ENCODE peak calls at places on chromosome 13, in six cellular contexts. J is ovary, S is fibroblast of lung, U is PC-9, I is neural progenitor cell, Z is heart right ventricle. C is an unnamed sample.

GRCh38 chr13:101576452-101576851 is 124.0 kb downstream of the ITGBL1 start:
- DNase-seq in J (no peak), S (peak; percentile 88), U (peak; percentile 80), I (no peak), Z (no peak), C (no peak)

GRCh38 chr13:102903659-102904407 is 58.0 kb downstream of the ERCC5 start:
- DNase-seq in J (no peak), S (peak; percentile 44), U (no peak), I (peak; percentile 28), Z (no peak), C (no peak)

GRCh38 chr13:102017248-102017647 is 384.6 kb downstream of the FGF14 start:
- DNase-seq in J (no peak), S (no peak), U (no peak), I (no peak), Z (no peak), C (no peak)

GRCh38 chr13:40063278-40063698 is 407.8 kb downstream of the COG6 start:
- DNase-seq in J (no peak), S (no peak), U (no peak), I (no peak), Z (no peak), C (no peak)

GRCh38 chr13:44649118-44649455 is 73.0 kb upstream of the TSC22D1 start:
- DNase-seq in J (no peak), S (no peak), U (no peak), I (peak; percentile 31), Z (no peak), C (no peak)

GRCh38 chr13:37138169-37138568 is 32.7 kb upstream of the CSNK1A1L start:
- DNase-seq in J (no peak), S (peak; percentile 10), U (no peak), I (no peak), Z (no peak), C (no peak)

GRCh38 chr13:113491418-113491883 is 940 bp upstream of the DCUN1D2 start:
- DNase-seq in J (peak; percentile 70), S (peak; percentile 27), U (no peak), I (peak; percentile 49), Z (peak; percentile 34), C (no peak)

GRCh38 chr13:29924951-29925350 is 74.5 kb upstream of the UBL3 start:
- DNase-seq in J (no peak), S (no peak), U (no peak), I (no peak), Z (no peak), C (no peak)

GRCh38 chr13:40812724-40813445 is 23.5 kb downstream of the SLC25A15 start:
- DNase-seq in J (no peak), S (no peak), U (no peak), I (no peak), Z (no peak), C (peak; percentile 43)

GRCh38 chr13:29569253-29570057 is 26.0 kb downstream of the SLC7A1 start:
- DNase-seq in J (no peak), S (no peak), U (no peak), I (no peak), Z (no peak), C (no peak)

GRCh38 chr13:92187378-92187989 is 789.1 kb downstream of the GPC5 start:
- DNase-seq in J (no peak), S (peak; percentile 62), U (no peak), I (peak; percentile 52), Z (no peak), C (no peak)

GRCh38 chr13:67662997-67663396 is 432.9 kb upstream of the PCDH9 start:
- DNase-seq in J (no peak), S (no peak), U (no peak), I (no peak), Z (no peak), C (no peak)

DNA sequence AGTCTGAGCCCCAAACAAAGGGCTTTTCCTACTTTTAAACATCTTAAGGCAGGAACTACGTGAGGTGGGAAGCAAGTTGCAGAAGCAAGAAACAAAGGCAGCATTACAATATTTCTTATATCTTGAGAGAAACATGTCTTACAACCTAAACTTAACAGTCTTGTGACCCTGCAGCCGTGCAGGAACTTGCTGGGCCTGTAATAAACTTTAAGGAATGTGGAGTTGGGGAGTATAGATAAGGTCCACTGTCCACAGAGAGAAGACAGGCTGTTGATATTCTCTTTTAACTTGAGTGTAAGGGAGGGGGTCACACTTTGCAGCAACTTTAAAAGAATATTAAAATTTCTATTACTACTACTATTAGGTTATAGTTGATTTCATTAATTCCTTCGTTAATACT is 214.6 kb upstream of the HTR2A start:
- DNase-seq in J (no peak), S (no peak), U (no peak), I (no peak), Z (no peak), C (no peak)
- H3K27ac ChIP-seq in J (no peak overlapping the region), S (no peak overlapping the region), U (no peak overlapping the region), I (peak overlapping the region; percentile 80), Z (no peak overlapping the region), C (no peak overlapping the region)

GRCh38 chr13:34159946-34160345 is 342.0 kb downstream of the RFC3 start:
- DNase-seq in J (no peak), S (no peak), U (no peak), I (no peak), Z (no peak), C (no peak)

GRCh38 chr13:34152996-34153395 is 335.0 kb downstream of the RFC3 start:
- DNase-seq in J (no peak), S (no peak), U (no peak), I (no peak), Z (no peak), C (no peak)

GRCh38 chr13:34153428-34154180 is 335.7 kb downstream of the RFC3 start:
- DNase-seq in J (no peak), S (no peak), U (no peak), I (no peak), Z (no peak), C (no peak)

GRCh38 chr13:34155931-34156607 is 338.1 kb downstream of the RFC3 start:
- DNase-seq in J (no peak), S (peak; percentile 23), U (peak; percentile 93), I (no peak), Z (no peak), C (no peak)

GRCh38 chr13:34156841-34157365 is 339.0 kb downstream of the RFC3 start:
- DNase-seq in J (peak; percentile 57), S (peak; percentile 83), U (peak; percentile 97), I (no peak), Z (peak; percentile 18), C (peak; percentile 93)
- H3K27ac ChIP-seq in J (no peak overlapping the region), S (peak overlapping the region; percentile 37), U (peak overlapping the region; percentile 96), I (no peak overlapping the region), Z (no peak overlapping the region), C (peak overlapping the region; percentile 64)

GRCh38 chr13:52127378-52127777 is 1.5 kb downstream of the NEK5 start:
- DNase-seq in J (no peak), S (no peak), U (no peak), I (no peak), Z (no peak), C (no peak)
- H3K27ac ChIP-seq in J (no peak overlapping the region), S (no peak overlapping the region), U (no peak overlapping the region), I (no peak overlapping the region), Z (no peak overlapping the region), C (no peak overlapping the region)

GRCh38 chr13:33260168-33261098 is 25.1 kb downstream of the STARD13 start:
- DNase-seq in J (no peak), S (peak; percentile 76), U (no peak), I (no peak), Z (no peak), C (no peak)

GRCh38 chr13:33262997-33263396 is 22.6 kb downstream of the STARD13 start:
- DNase-seq in J (no peak), S (no peak), U (no peak), I (no peak), Z (no peak), C (no peak)

GRCh38 chr13:33262554-33262953 is 23.0 kb downstream of the STARD13 start:
- DNase-seq in J (no peak), S (no peak), U (no peak), I (no peak), Z (no peak), C (no peak)

GRCh38 chr13:33262069-33262487 is 23.5 kb downstream of the STARD13 start:
- DNase-seq in J (no peak), S (no peak), U (peak; percentile 87), I (peak; percentile 12), Z (no peak), C (peak; percentile 73)

GRCh38 chr13:33261426-33262068 is 24.0 kb downstream of the STARD13 start:
- DNase-seq in J (no peak), S (peak; percentile 61), U (no peak), I (no peak), Z (no peak), C (no peak)
- H3K27ac ChIP-seq in J (no peak overlapping the region), S (peak overlapping the region; percentile 28), U (peak overlapping the region; percentile 27), I (no peak overlapping the region), Z (peak overlapping the region; percentile 32), C (peak overlapping the region; percentile 46)

GRCh38 chr13:73429691-73430090 is 370.9 kb downstream of the KLF5 start:
- DNase-seq in J (no peak), S (no peak), U (peak; percentile 77), I (no peak), Z (no peak), C (peak; percentile 86)
- H3K27ac ChIP-seq in J (no peak overlapping the region), S (no peak overlapping the region), U (peak overlapping the region; percentile 88), I (no peak overlapping the region), Z (no peak overlapping the region), C (peak overlapping the region; percentile 100)

DNA sequence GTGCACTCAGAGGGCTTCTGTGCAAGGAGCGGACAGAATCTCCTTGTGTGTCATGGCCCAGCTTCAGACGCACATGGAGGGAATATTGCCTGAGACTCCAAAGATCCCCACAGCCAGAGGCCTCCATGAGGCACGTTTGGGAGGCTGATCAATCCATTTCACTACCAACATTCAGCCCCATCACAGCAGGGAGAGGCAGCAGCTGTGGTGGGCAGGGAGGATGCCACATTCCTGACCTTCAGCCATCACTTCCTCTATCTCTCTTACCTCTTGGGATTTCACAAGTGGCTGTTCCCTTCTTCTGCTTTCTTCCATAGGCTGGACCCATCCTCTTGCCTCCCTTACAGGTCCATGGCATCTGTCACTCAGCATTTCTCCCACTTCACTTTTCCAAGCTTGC is 82.4 kb upstream of the MBNL2 start:
- DNase-seq in J (no peak), S (no peak), U (no peak), I (no peak), Z (no peak), C (no peak)
- H3K27ac ChIP-seq in J (no peak overlapping the region), S (no peak overlapping the region), U (no peak overlapping the region), I (no peak overlapping the region), Z (no peak overlapping the region), C (no peak overlapping the region)

DNA sequence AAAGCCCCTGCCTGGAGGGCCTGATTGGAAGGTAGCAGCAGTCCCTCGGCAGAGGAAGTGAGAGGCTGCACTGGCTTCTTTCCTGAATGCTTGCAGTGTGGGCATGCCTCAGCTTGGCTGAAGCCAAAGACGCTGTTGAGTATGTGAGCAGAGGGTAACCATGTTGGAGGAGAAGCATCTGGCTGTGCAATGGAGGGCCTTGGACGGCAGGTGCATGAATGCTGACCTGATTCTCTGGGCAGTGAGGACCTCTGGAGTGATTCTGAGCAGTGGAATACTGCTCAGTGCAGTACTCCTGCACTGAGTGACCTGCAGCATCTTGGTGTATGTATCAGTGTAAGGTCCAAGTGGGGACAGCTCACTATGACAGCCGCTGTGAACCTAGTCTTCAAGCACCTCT is 46.9 kb downstream of the SOX1 start:
- DNase-seq in J (no peak), S (no peak), U (no peak), I (no peak), Z (no peak), C (no peak)
- H3K27ac ChIP-seq in J (no peak overlapping the region), S (no peak overlapping the region), U (no peak overlapping the region), I (no peak overlapping the region), Z (no peak overlapping the region), C (no peak overlapping the region)

C was measured in epithelial cell of prostate.